ENCODE peak calls at places on chromosomes 1 and 21, in eight cellular contexts. One of them, this sample, is unnamed.

GRCh38 chr1:28853033-28853742 is 41.2 kb downstream of the OPRD1 start:
- DNase-seq in GM23338: peak; percentile 26
- DNase-seq in HCT116: no peak
- DNase-seq in prostate gland: no peak
- DNase-seq in HepG2: no peak
- DNase-seq in GM12878: no peak
- DNase-seq in HL-60: peak; percentile 6
- DNase-seq in SK-N-MC: no peak
- DNase-seq in this sample: no peak

GRCh38 chr1:150268342-150268705 is 492 bp downstream of the APH1A start:
- DNase-seq in GM23338: no peak
- DNase-seq in HCT116: no peak
- DNase-seq in prostate gland: peak; percentile 18
- DNase-seq in HepG2: no peak
- DNase-seq in GM12878: no peak
- DNase-seq in HL-60: no peak
- DNase-seq in SK-N-MC: no peak
- DNase-seq in this sample: no peak

GRCh38 chr1:52056110-52056936 is at the start of gene BTF3L4:
- DNase-seq in GM23338: peak; percentile 98
- DNase-seq in HCT116: peak; percentile 83
- DNase-seq in prostate gland: peak; percentile 97
- DNase-seq in HepG2: peak; percentile 91
- DNase-seq in GM12878: peak; percentile 66
- DNase-seq in HL-60: peak; percentile 89
- DNase-seq in SK-N-MC: peak; percentile 51
- DNase-seq in this sample: peak; percentile 95

GRCh38 chr1:179591592-179592580 is at the start of gene TDRD5:
- DNase-seq in GM23338: peak; percentile 88
- DNase-seq in HCT116: no peak
- DNase-seq in prostate gland: no peak
- DNase-seq in HepG2: no peak
- DNase-seq in GM12878: no peak
- DNase-seq in HL-60: no peak
- DNase-seq in SK-N-MC: no peak
- DNase-seq in this sample: peak; percentile 72

GRCh38 chr1:230167419-230167852 is 100.4 kb downstream of the GALNT2 start:
- DNase-seq in GM23338: peak; percentile 81
- DNase-seq in HCT116: peak; percentile 59
- DNase-seq in prostate gland: no peak
- DNase-seq in HepG2: peak; percentile 49
- DNase-seq in GM12878: peak; percentile 54
- DNase-seq in HL-60: no peak
- DNase-seq in SK-N-MC: no peak
- DNase-seq in this sample: no peak

GRCh38 chr1:84997667-84998600 is 1.0 kb upstream of the MCOLN2 start:
- DNase-seq in GM23338: peak; percentile 61
- DNase-seq in HCT116: no peak
- DNase-seq in prostate gland: no peak
- DNase-seq in HepG2: no peak
- DNase-seq in GM12878: no peak
- DNase-seq in HL-60: no peak
- DNase-seq in SK-N-MC: no peak
- DNase-seq in this sample: no peak

GRCh38 chr1:2592672-2593071 is 6.1 kb downstream of the PRXL2B start:
- DNase-seq in GM23338: no peak
- DNase-seq in HCT116: no peak
- DNase-seq in prostate gland: peak; percentile 33
- DNase-seq in HepG2: no peak
- DNase-seq in GM12878: no peak
- DNase-seq in HL-60: no peak
- DNase-seq in SK-N-MC: no peak
- DNase-seq in this sample: no peak

GRCh38 chr1:72062584-72062983 is 219.8 kb downstream of the NEGR1 start:
- DNase-seq in GM23338: no peak
- DNase-seq in HCT116: no peak
- DNase-seq in prostate gland: no peak
- DNase-seq in HepG2: no peak
- DNase-seq in GM12878: no peak
- DNase-seq in HL-60: no peak
- DNase-seq in SK-N-MC: no peak
- DNase-seq in this sample: no peak

GRCh38 chr1:3359346-3360157 is 94.9 kb upstream of the ARHGEF16 start:
- DNase-seq in GM23338: no peak
- DNase-seq in HCT116: no peak
- DNase-seq in prostate gland: peak; percentile 80
- DNase-seq in HepG2: no peak
- DNase-seq in GM12878: no peak
- DNase-seq in HL-60: no peak
- DNase-seq in SK-N-MC: no peak
- DNase-seq in this sample: no peak

GRCh38 chr1:29657816-29658215 is 421.5 kb downstream of the PTPRU start:
- DNase-seq in GM23338: no peak
- DNase-seq in HCT116: no peak
- DNase-seq in prostate gland: no peak
- DNase-seq in HepG2: no peak
- DNase-seq in GM12878: no peak
- DNase-seq in HL-60: no peak
- DNase-seq in SK-N-MC: no peak
- DNase-seq in this sample: no peak

GRCh38 chr1:225689882-225690459 is 37.0 kb upstream of the ENAH start:
- DNase-seq in GM23338: no peak
- DNase-seq in HCT116: no peak
- DNase-seq in prostate gland: no peak
- DNase-seq in HepG2: no peak
- DNase-seq in GM12878: no peak
- DNase-seq in HL-60: peak; percentile 49
- DNase-seq in SK-N-MC: no peak
- DNase-seq in this sample: no peak

GRCh38 chr1:16727190-16728111 is 12.9 kb upstream of the RNU1-4 start:
- DNase-seq in GM23338: peak; percentile 91
- DNase-seq in HCT116: peak; percentile 100
- DNase-seq in prostate gland: peak; percentile 25
- DNase-seq in HepG2: peak; percentile 57
- DNase-seq in GM12878: peak; percentile 42
- DNase-seq in HL-60: peak; percentile 49
- DNase-seq in SK-N-MC: peak; percentile 22
- DNase-seq in this sample: peak; percentile 60

GRCh38 chr1:22132517-22133235 is 10.2 kb downstream of the WNT4 start:
- DNase-seq in GM23338: no peak
- DNase-seq in HCT116: no peak
- DNase-seq in prostate gland: no peak
- DNase-seq in HepG2: no peak
- DNase-seq in GM12878: no peak
- DNase-seq in HL-60: no peak
- DNase-seq in SK-N-MC: no peak
- DNase-seq in this sample: no peak

GRCh38 chr1:167601442-167602380 is 28.3 kb upstream of the RCSD1 start:
- DNase-seq in GM23338: no peak
- DNase-seq in HCT116: no peak
- DNase-seq in prostate gland: no peak
- DNase-seq in HepG2: no peak
- DNase-seq in GM12878: no peak
- DNase-seq in HL-60: peak; percentile 87
- DNase-seq in SK-N-MC: no peak
- DNase-seq in this sample: peak; percentile 63

GRCh38 chr1:98791498-98791897 is 130.0 kb downstream of the SNX7 start:
- DNase-seq in GM23338: no peak
- DNase-seq in HCT116: no peak
- DNase-seq in prostate gland: no peak
- DNase-seq in HepG2: no peak
- DNase-seq in GM12878: no peak
- DNase-seq in HL-60: no peak
- DNase-seq in SK-N-MC: no peak
- DNase-seq in this sample: no peak

GRCh38 chr1:178532392-178532791 is 19.5 kb downstream of the TEX35 start:
- DNase-seq in GM23338: peak; percentile 89
- DNase-seq in HCT116: peak; percentile 68
- DNase-seq in prostate gland: peak; percentile 75
- DNase-seq in HepG2: peak; percentile 57
- DNase-seq in GM12878: no peak
- DNase-seq in HL-60: peak; percentile 47
- DNase-seq in SK-N-MC: peak; percentile 34
- DNase-seq in this sample: peak; percentile 67

GRCh38 chr1:243745361-243745760 is 104.7 kb downstream of the AKT3 start:
- DNase-seq in GM23338: no peak
- DNase-seq in HCT116: no peak
- DNase-seq in prostate gland: no peak
- DNase-seq in HepG2: no peak
- DNase-seq in GM12878: no peak
- DNase-seq in HL-60: no peak
- DNase-seq in SK-N-MC: no peak
- DNase-seq in this sample: no peak

GRCh38 chr21:25717491-25718139 is 17.1 kb downstream of the ATP5PF start:
- DNase-seq in GM23338: peak; percentile 39
- DNase-seq in HCT116: no peak
- DNase-seq in prostate gland: no peak
- DNase-seq in HepG2: no peak
- DNase-seq in GM12878: no peak
- DNase-seq in HL-60: no peak
- DNase-seq in SK-N-MC: no peak
- DNase-seq in this sample: no peak

GRCh38 chr1:39898146-39898545 is 3.6 kb downstream of the MYCL start:
- DNase-seq in GM23338: peak; percentile 73
- DNase-seq in HCT116: no peak
- DNase-seq in prostate gland: no peak
- DNase-seq in HepG2: no peak
- DNase-seq in GM12878: no peak
- DNase-seq in HL-60: no peak
- DNase-seq in SK-N-MC: no peak
- DNase-seq in this sample: no peak
- H3K4me3 ChIP-seq in GM23338: peak overlapping the region; percentile 41
- H3K4me3 ChIP-seq in HCT116: no peak overlapping the region
- H3K4me3 ChIP-seq in prostate gland: no peak overlapping the region
- H3K4me3 ChIP-seq in HepG2: peak overlapping the region; percentile 37
- H3K4me3 ChIP-seq in GM12878: no peak overlapping the region
- H3K4me3 ChIP-seq in HL-60: no peak overlapping the region
- H3K4me3 ChIP-seq in SK-N-MC: no peak overlapping the region
- H3K4me3 ChIP-seq in this sample: no peak overlapping the region

GRCh38 chr1:207752456-207753132 is 740 bp downstream of the CD46 start:
- DNase-seq in GM23338: peak; percentile 32
- DNase-seq in HCT116: no peak
- DNase-seq in prostate gland: no peak
- DNase-seq in HepG2: peak; percentile 87
- DNase-seq in GM12878: no peak
- DNase-seq in HL-60: peak; percentile 56
- DNase-seq in SK-N-MC: no peak
- DNase-seq in this sample: no peak
- TF ChIP-seq POLR2AphosphoS5 in GM23338: no peak
- TF ChIP-seq POLR2AphosphoS5 in HCT116: peak; percentile 28
- TF ChIP-seq POLR2AphosphoS5 in prostate gland: no peak
- TF ChIP-seq POLR2AphosphoS5 in HepG2: peak; percentile 52
- TF ChIP-seq POLR2AphosphoS5 in GM12878: no peak
- TF ChIP-seq POLR2AphosphoS5 in HL-60: no peak
- TF ChIP-seq POLR2AphosphoS5 in SK-N-MC: no peak
- TF ChIP-seq POLR2AphosphoS5 in this sample: no peak

DNA sequence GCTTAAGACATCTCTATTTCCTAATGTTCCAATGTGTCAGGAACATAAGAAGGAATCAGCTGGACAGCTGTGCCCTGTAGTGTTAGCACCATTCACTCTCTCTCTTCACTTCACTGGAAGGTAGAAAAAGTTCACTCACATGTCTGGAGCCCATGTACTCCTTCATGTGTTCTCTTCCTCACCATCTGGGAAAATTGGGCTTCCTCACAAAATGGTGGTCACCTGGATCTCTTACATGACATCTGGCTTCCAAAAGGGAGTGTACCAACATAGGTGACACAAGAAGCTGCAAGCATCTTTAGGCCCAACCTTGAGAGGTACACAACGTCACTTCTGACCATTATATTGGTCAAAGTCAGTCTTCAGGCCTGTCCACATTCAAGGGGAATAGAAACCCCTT is 882.6 kb downstream of the LTN1 start:
- DNase-seq in GM23338: no peak
- DNase-seq in HCT116: no peak
- DNase-seq in prostate gland: no peak
- DNase-seq in HepG2: no peak
- DNase-seq in GM12878: no peak
- DNase-seq in HL-60: no peak
- DNase-seq in SK-N-MC: no peak
- DNase-seq in this sample: no peak
- H3K27ac ChIP-seq in GM23338: no peak overlapping the region
- H3K27ac ChIP-seq in HCT116: no peak overlapping the region
- H3K27ac ChIP-seq in prostate gland: no peak overlapping the region
- H3K27ac ChIP-seq in HepG2: no peak overlapping the region
- H3K27ac ChIP-seq in GM12878: no peak overlapping the region
- H3K27ac ChIP-seq in HL-60: no peak overlapping the region
- H3K27ac ChIP-seq in SK-N-MC: no peak overlapping the region
- H3K27ac ChIP-seq in this sample: no peak overlapping the region

DNA sequence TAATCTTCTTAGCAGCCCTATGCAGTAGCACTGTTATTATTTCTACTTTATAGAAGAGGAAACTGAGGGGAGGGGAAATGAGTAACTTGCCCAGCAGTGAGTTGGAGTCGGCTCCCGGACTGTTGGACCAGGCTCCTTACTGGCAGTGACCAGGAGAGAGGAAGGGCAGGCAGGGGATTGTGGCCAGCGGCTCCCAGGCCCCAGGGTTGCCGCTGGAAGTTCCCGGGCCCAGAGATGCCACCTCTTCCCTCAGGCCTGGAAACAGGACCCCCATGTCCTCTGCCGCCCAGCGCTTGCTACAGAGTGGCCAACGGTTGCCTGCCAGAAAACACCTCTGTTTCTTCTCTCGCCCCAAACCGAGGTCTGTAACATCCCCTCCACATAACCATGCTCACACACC is 20.5 kb upstream of the SLC26A9 start:
- DNase-seq in GM23338: no peak
- DNase-seq in HCT116: no peak
- DNase-seq in prostate gland: no peak
- DNase-seq in HepG2: no peak
- DNase-seq in GM12878: no peak
- DNase-seq in HL-60: no peak
- DNase-seq in SK-N-MC: no peak
- DNase-seq in this sample: no peak
- H3K4me3 ChIP-seq in GM23338: no peak overlapping the region
- H3K4me3 ChIP-seq in HCT116: no peak overlapping the region
- H3K4me3 ChIP-seq in prostate gland: no peak overlapping the region
- H3K4me3 ChIP-seq in HepG2: no peak overlapping the region
- H3K4me3 ChIP-seq in GM12878: no peak overlapping the region
- H3K4me3 ChIP-seq in HL-60: no peak overlapping the region
- H3K4me3 ChIP-seq in SK-N-MC: no peak overlapping the region
- H3K4me3 ChIP-seq in this sample: no peak overlapping the region

DNA sequence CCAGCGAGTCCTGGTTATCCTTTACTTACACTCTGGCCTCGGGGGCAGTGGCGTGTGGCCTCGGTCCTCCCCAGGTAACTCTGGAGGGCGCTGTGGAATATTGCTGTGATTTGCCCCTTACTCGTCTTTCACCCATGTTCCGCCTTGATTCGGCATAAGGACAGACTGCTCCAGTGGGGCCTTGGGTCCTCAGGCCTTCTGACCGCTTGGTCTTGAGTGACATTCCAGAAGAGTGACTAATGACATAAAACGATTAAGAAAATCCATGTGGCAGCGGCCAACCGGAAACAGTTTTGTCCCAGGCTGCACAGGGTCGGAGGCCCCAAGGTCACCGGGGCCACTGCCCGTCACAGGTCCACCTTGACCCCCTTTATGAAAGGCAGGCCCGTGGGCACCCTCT is 11.0 kb downstream of the ICMT start:
- DNase-seq in GM23338: peak; percentile 11
- DNase-seq in HCT116: no peak
- DNase-seq in prostate gland: no peak
- DNase-seq in HepG2: no peak
- DNase-seq in GM12878: no peak
- DNase-seq in HL-60: no peak
- DNase-seq in SK-N-MC: no peak
- DNase-seq in this sample: no peak
- TF ChIP-seq POLR2AphosphoS5 in GM23338: no peak
- TF ChIP-seq POLR2AphosphoS5 in HCT116: peak; percentile 15
- TF ChIP-seq POLR2AphosphoS5 in prostate gland: no peak
- TF ChIP-seq POLR2AphosphoS5 in HepG2: no peak
- TF ChIP-seq POLR2AphosphoS5 in GM12878: no peak
- TF ChIP-seq POLR2AphosphoS5 in HL-60: no peak
- TF ChIP-seq POLR2AphosphoS5 in SK-N-MC: no peak
- TF ChIP-seq POLR2AphosphoS5 in this sample: no peak